ENCODE peak calls at places on chromosomes 12 and 14, in nine cellular contexts. One of them, this sample, is unnamed.

GRCh38 chr12:95553202-95553943 is 2.1 kb upstream of the USP44 start:
- DNase-seq in cerebellar cortex: no peak
- DNase-seq in NCI-H1694 treated with DMSO at 0.1 percent for 48 hours: no peak
- DNase-seq in transverse colon: no peak
- DNase-seq in natural killer cell: no peak
- DNase-seq in thoracic aorta: no peak
- DNase-seq in central memory CD4-positive, alpha-beta T cell: no peak
- DNase-seq in NCI-H1092 treated with DMSO at 0.1 percent for 48 hours: no peak
- DNase-seq in A172: no peak
- DNase-seq in this sample: no peak

GRCh38 chr12:120939523-120939922 is 35.4 kb upstream of the SPPL3 start:
- DNase-seq in NCI-H1092 treated with DMSO at 0.1 percent for 48 hours: no peak
- DNase-seq in cerebellar cortex: no peak
- DNase-seq in central memory CD4-positive, alpha-beta T cell: no peak
- DNase-seq in A172: no peak
- DNase-seq in transverse colon: no peak
- DNase-seq in NCI-H1694 treated with DMSO at 0.1 percent for 48 hours: no peak
- DNase-seq in thoracic aorta: no peak
- DNase-seq in natural killer cell: no peak
- DNase-seq in this sample: peak; percentile 84

GRCh38 chr14:73680821-73681220 is 33.4 kb downstream of the PNMA1 start:
- DNase-seq in cerebellar cortex: no peak
- DNase-seq in NCI-H1694 treated with DMSO at 0.1 percent for 48 hours: no peak
- DNase-seq in thoracic aorta: no peak
- DNase-seq in central memory CD4-positive, alpha-beta T cell: no peak
- DNase-seq in NCI-H1092 treated with DMSO at 0.1 percent for 48 hours: no peak
- DNase-seq in transverse colon: no peak
- DNase-seq in A172: no peak
- DNase-seq in natural killer cell: no peak
- DNase-seq in this sample: no peak

GRCh38 chr12:56631790-56632700 is 1.9 kb upstream of the BAZ2A start:
- DNase-seq in transverse colon: peak; percentile 89
- DNase-seq in central memory CD4-positive, alpha-beta T cell: peak; percentile 33
- DNase-seq in NCI-H1092 treated with DMSO at 0.1 percent for 48 hours: peak; percentile 1
- DNase-seq in cerebellar cortex: peak; percentile 44
- DNase-seq in natural killer cell: peak; percentile 52
- DNase-seq in A172: peak; percentile 17
- DNase-seq in NCI-H1694 treated with DMSO at 0.1 percent for 48 hours: no peak
- DNase-seq in thoracic aorta: peak; percentile 9
- DNase-seq in this sample: peak; percentile 42

GRCh38 chr12:31578632-31579031 is 12.3 kb downstream of the DENND5B start:
- DNase-seq in A172: no peak
- DNase-seq in natural killer cell: no peak
- DNase-seq in cerebellar cortex: peak; percentile 84
- DNase-seq in central memory CD4-positive, alpha-beta T cell: no peak
- DNase-seq in NCI-H1694 treated with DMSO at 0.1 percent for 48 hours: no peak
- DNase-seq in thoracic aorta: no peak
- DNase-seq in NCI-H1092 treated with DMSO at 0.1 percent for 48 hours: no peak
- DNase-seq in transverse colon: no peak
- DNase-seq in this sample: peak; percentile 71

GRCh38 chr14:26655128-26655527 is 57.3 kb upstream of the NOVA1 start:
- DNase-seq in cerebellar cortex: no peak
- DNase-seq in NCI-H1092 treated with DMSO at 0.1 percent for 48 hours: no peak
- DNase-seq in natural killer cell: no peak
- DNase-seq in transverse colon: no peak
- DNase-seq in thoracic aorta: no peak
- DNase-seq in NCI-H1694 treated with DMSO at 0.1 percent for 48 hours: no peak
- DNase-seq in central memory CD4-positive, alpha-beta T cell: no peak
- DNase-seq in A172: no peak
- DNase-seq in this sample: no peak

GRCh38 chr12:53048033-53048779 is 1.7 kb upstream of the TNS2 start:
- DNase-seq in thoracic aorta: no peak
- DNase-seq in A172: peak; percentile 46
- DNase-seq in NCI-H1092 treated with DMSO at 0.1 percent for 48 hours: peak; percentile 6
- DNase-seq in central memory CD4-positive, alpha-beta T cell: no peak
- DNase-seq in NCI-H1694 treated with DMSO at 0.1 percent for 48 hours: peak; percentile 59
- DNase-seq in natural killer cell: no peak
- DNase-seq in transverse colon: peak; percentile 63
- DNase-seq in cerebellar cortex: peak; percentile 91
- DNase-seq in this sample: peak; percentile 80

GRCh38 chr12:53944907-53945847 is 6.5 kb downstream of the HOXC13 start:
- DNase-seq in transverse colon: no peak
- DNase-seq in NCI-H1694 treated with DMSO at 0.1 percent for 48 hours: no peak
- DNase-seq in natural killer cell: no peak
- DNase-seq in central memory CD4-positive, alpha-beta T cell: no peak
- DNase-seq in cerebellar cortex: no peak
- DNase-seq in A172: no peak
- DNase-seq in NCI-H1092 treated with DMSO at 0.1 percent for 48 hours: no peak
- DNase-seq in thoracic aorta: no peak
- DNase-seq in this sample: no peak

GRCh38 chr12:126087692-126088091 is 1022.5 kb downstream of the AACS start:
- DNase-seq in cerebellar cortex: no peak
- DNase-seq in central memory CD4-positive, alpha-beta T cell: no peak
- DNase-seq in transverse colon: no peak
- DNase-seq in NCI-H1694 treated with DMSO at 0.1 percent for 48 hours: no peak
- DNase-seq in natural killer cell: no peak
- DNase-seq in NCI-H1092 treated with DMSO at 0.1 percent for 48 hours: no peak
- DNase-seq in A172: no peak
- DNase-seq in thoracic aorta: no peak
- DNase-seq in this sample: no peak

GRCh38 chr12:18400186-18400585 is 138.9 kb downstream of the PIK3C2G start:
- DNase-seq in cerebellar cortex: no peak
- DNase-seq in A172: no peak
- DNase-seq in natural killer cell: no peak
- DNase-seq in NCI-H1092 treated with DMSO at 0.1 percent for 48 hours: no peak
- DNase-seq in central memory CD4-positive, alpha-beta T cell: no peak
- DNase-seq in thoracic aorta: no peak
- DNase-seq in transverse colon: no peak
- DNase-seq in NCI-H1694 treated with DMSO at 0.1 percent for 48 hours: no peak
- DNase-seq in this sample: peak; percentile 3

GRCh38 chr12:108321688-108322087 is 17.4 kb downstream of the CMKLR1 start:
- DNase-seq in central memory CD4-positive, alpha-beta T cell: no peak
- DNase-seq in cerebellar cortex: no peak
- DNase-seq in transverse colon: no peak
- DNase-seq in A172: no peak
- DNase-seq in NCI-H1694 treated with DMSO at 0.1 percent for 48 hours: no peak
- DNase-seq in thoracic aorta: no peak
- DNase-seq in NCI-H1092 treated with DMSO at 0.1 percent for 48 hours: no peak
- DNase-seq in natural killer cell: no peak
- DNase-seq in this sample: no peak

GRCh38 chr14:24889843-24890242 is 160.1 kb downstream of the STXBP6 start:
- DNase-seq in natural killer cell: no peak
- DNase-seq in thoracic aorta: no peak
- DNase-seq in cerebellar cortex: no peak
- DNase-seq in transverse colon: no peak
- DNase-seq in A172: no peak
- DNase-seq in NCI-H1694 treated with DMSO at 0.1 percent for 48 hours: no peak
- DNase-seq in NCI-H1092 treated with DMSO at 0.1 percent for 48 hours: no peak
- DNase-seq in central memory CD4-positive, alpha-beta T cell: no peak
- DNase-seq in this sample: no peak

GRCh38 chr12:125983784-125984510 is 918.7 kb downstream of the AACS start:
- DNase-seq in central memory CD4-positive, alpha-beta T cell: no peak
- DNase-seq in NCI-H1092 treated with DMSO at 0.1 percent for 48 hours: no peak
- DNase-seq in A172: no peak
- DNase-seq in transverse colon: no peak
- DNase-seq in cerebellar cortex: no peak
- DNase-seq in NCI-H1694 treated with DMSO at 0.1 percent for 48 hours: no peak
- DNase-seq in natural killer cell: no peak
- DNase-seq in thoracic aorta: no peak
- DNase-seq in this sample: no peak

GRCh38 chr12:83451189-83451588 is 764.5 kb downstream of the TMTC2 start:
- DNase-seq in NCI-H1092 treated with DMSO at 0.1 percent for 48 hours: no peak
- DNase-seq in thoracic aorta: no peak
- DNase-seq in transverse colon: no peak
- DNase-seq in natural killer cell: no peak
- DNase-seq in cerebellar cortex: no peak
- DNase-seq in central memory CD4-positive, alpha-beta T cell: no peak
- DNase-seq in NCI-H1694 treated with DMSO at 0.1 percent for 48 hours: no peak
- DNase-seq in A172: no peak
- DNase-seq in this sample: no peak

GRCh38 chr12:31317471-31318397 is 8.2 kb downstream of the SINHCAF start:
- DNase-seq in central memory CD4-positive, alpha-beta T cell: peak; percentile 34
- DNase-seq in A172: peak; percentile 35
- DNase-seq in thoracic aorta: no peak
- DNase-seq in cerebellar cortex: peak; percentile 40
- DNase-seq in natural killer cell: no peak
- DNase-seq in NCI-H1092 treated with DMSO at 0.1 percent for 48 hours: no peak
- DNase-seq in transverse colon: no peak
- DNase-seq in NCI-H1694 treated with DMSO at 0.1 percent for 48 hours: no peak
- DNase-seq in this sample: peak; percentile 55

GRCh38 chr12:47935196-47935595 is 28.2 kb upstream of the TMEM106C start:
- DNase-seq in transverse colon: no peak
- DNase-seq in A172: peak; percentile 50
- DNase-seq in NCI-H1694 treated with DMSO at 0.1 percent for 48 hours: peak; percentile 67
- DNase-seq in thoracic aorta: no peak
- DNase-seq in central memory CD4-positive, alpha-beta T cell: no peak
- DNase-seq in natural killer cell: no peak
- DNase-seq in NCI-H1092 treated with DMSO at 0.1 percent for 48 hours: no peak
- DNase-seq in cerebellar cortex: peak; percentile 8
- DNase-seq in this sample: peak; percentile 1

GRCh38 chr12:57712671-57713070 is 18.7 kb downstream of the OS9 start:
- DNase-seq in NCI-H1092 treated with DMSO at 0.1 percent for 48 hours: no peak
- DNase-seq in cerebellar cortex: no peak
- DNase-seq in NCI-H1694 treated with DMSO at 0.1 percent for 48 hours: peak; percentile 72
- DNase-seq in central memory CD4-positive, alpha-beta T cell: no peak
- DNase-seq in transverse colon: no peak
- DNase-seq in natural killer cell: no peak
- DNase-seq in thoracic aorta: no peak
- DNase-seq in A172: no peak
- DNase-seq in this sample: peak; percentile 48

GRCh38 chr12:12612403-12612802 is 727 bp downstream of the CREBL2 start:
- DNase-seq in A172: peak; percentile 12
- DNase-seq in natural killer cell: no peak
- DNase-seq in NCI-H1092 treated with DMSO at 0.1 percent for 48 hours: peak; percentile 27
- DNase-seq in thoracic aorta: no peak
- DNase-seq in transverse colon: no peak
- DNase-seq in NCI-H1694 treated with DMSO at 0.1 percent for 48 hours: peak; percentile 33
- DNase-seq in cerebellar cortex: peak; percentile 76
- DNase-seq in central memory CD4-positive, alpha-beta T cell: peak; percentile 35
- DNase-seq in this sample: peak; percentile 84